ENCODE peak calls at places on chromosomes 7 and 10, in four cellular contexts. I, T, P and L are unnamed samples.

GRCh38 chr10:28774051-28774995 is 97.0 kb downstream of the BAMBI start:
- DNase-seq in P (peak; percentile 74), I (no peak), T (no peak), L (no peak)

GRCh38 chr7:44273681-44274622 is 51.4 kb downstream of the CAMK2B start:
- DNase-seq in P (no peak), I (no peak), T (no peak), L (no peak)

GRCh38 chr7:50068026-50068425 is 25.0 kb downstream of the ZPBP start:
- DNase-seq in P (peak; percentile 12), I (no peak), T (peak; percentile 13), L (no peak)

GRCh38 chr7:77657427-77658331 is 38.6 kb upstream of the RSBN1L start:
- DNase-seq in I (no peak), P (peak; percentile 53), T (peak; percentile 32), L (peak; percentile 43)

GRCh38 chr10:21509391-21510217 is 15.9 kb downstream of the SKIDA1 start:
- DNase-seq in I (no peak), P (no peak), T (no peak), L (no peak)

GRCh38 chr10:117170244-117170643 is 27.0 kb upstream of the KCNK18 start:
- DNase-seq in T (no peak), I (no peak), P (no peak), L (no peak)

GRCh38 chr7:16753102-16753931 is at the start of gene TSPAN13:
- DNase-seq in T (peak; percentile 86), I (peak; percentile 87), P (peak; percentile 81), L (peak; percentile 93)

GRCh38 chr7:3082386-3082785 is 38.7 kb upstream of the CARD11 start:
- DNase-seq in I (no peak), P (no peak), T (no peak), L (no peak)

GRCh38 chr7:26083113-26083512 is 68.9 kb upstream of the NFE2L3 start:
- DNase-seq in I (no peak), P (no peak), T (no peak), L (no peak)
- TF ChIP-seq RNF2 in I (no peak), P (no peak), T (no peak), L (no peak)

DNA sequence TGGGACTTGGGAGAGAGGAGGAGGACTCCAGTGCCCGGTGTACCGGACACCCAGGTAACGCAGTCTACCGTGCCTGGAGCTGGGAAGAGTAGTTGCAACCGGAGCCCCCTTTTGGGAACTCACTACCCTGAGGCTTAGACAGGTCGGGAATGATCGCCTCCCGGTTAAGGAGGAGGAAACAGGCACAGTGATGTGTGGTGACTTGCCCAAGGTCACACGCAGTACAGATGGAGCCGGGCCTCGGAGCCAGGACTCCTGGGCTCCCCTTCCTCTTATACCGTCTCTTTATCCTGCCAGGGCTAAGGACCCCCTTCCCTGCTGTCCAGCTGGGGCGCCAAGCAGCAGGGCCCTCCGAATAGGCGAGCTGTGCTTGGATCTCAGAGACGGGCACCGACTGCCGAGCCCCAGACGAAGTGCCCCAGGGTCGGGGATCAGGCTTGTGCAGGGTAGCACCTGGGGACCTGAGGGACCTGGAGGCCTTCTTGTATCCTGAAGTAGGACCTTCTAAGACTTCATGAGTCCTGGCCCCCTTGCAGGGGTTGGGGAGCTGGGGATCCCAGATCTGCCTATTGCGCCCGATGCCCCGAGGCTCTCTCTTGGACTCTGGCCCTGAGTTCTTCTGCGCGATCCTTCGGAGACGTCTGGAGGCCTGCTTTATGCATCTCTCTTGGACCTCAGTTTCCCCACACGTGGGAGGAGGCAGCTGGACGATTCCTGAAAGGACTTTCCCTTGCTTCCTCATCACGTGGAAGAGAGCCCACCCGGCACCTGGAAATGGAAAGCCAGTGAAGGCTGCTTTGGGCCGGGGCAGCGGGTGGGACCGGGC is 767 bp upstream of the CYP26A1 start:
- DNase-seq in T (no peak), I (no peak), P (no peak), L (no peak)
- TF ChIP-seq RNF2 in T (no peak), I (no peak), P (no peak), L (no peak)

GRCh38 chr10:94199565-94199964 is 163.2 kb downstream of the NOC3L start:
- DNase-seq in T (no peak), I (no peak), P (no peak), L (no peak)
- TF ChIP-seq RNF2 in T (no peak), I (no peak), P (no peak), L (no peak)

GRCh38 chr7:122942765-122943164 is 52.7 kb downstream of the TAS2R16 start:
- DNase-seq in T (no peak), P (peak; percentile 16), I (no peak), L (no peak)

GRCh38 chr7:122942059-122942458 is 53.4 kb downstream of the TAS2R16 start:
- DNase-seq in T (no peak), P (no peak), I (no peak), L (no peak)

GRCh38 chr7:122949186-122949585 is 46.3 kb downstream of the TAS2R16 start:
- DNase-seq in T (no peak), I (no peak), P (no peak), L (no peak)

DNA sequence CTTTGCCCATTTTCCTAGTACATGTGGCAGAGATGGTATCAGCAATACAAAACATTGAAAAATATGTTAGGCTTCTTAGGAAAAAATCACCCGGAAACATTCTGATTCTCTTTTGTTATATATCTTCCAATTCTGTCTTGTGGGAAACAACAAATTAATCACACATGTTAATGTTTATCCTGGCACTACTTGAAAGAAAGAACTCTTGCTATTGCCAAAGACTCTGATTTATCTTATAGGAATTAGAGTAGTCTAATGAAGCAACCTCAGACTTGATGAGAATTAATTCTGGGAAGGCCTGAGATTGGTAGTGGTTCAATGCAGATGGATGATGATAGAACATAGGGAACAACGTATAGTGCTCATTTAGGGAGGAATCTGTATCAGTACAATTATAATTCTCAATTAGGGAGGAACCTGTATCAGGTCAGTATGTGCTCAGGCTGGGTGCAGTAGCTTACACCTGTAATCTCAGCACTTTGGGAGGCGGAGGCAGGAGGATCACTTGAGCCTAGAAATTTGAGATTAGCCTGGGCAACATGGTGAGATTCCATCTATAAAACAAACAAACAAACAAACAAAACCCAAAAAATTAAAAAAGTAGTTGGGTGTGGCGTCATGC is 50.7 kb downstream of the TAS2R16 start:
- DNase-seq in T (no peak), P (no peak), I (no peak), L (no peak)
- TF ChIP-seq RNF2 in T (no peak), P (no peak), I (no peak), L (no peak)

GRCh38 chr10:48464871-48465736 is 139.8 kb downstream of the ARHGAP22 start:
- DNase-seq in T (no peak), I (no peak), P (no peak), L (no peak)
- TF ChIP-seq RNF2 in T (no peak), I (no peak), P (no peak), L (no peak)

GRCh38 chr7:43138710-43139601 is 26.5 kb downstream of the HECW1 start:
- DNase-seq in P (no peak), T (no peak), I (no peak), L (no peak)
- TF ChIP-seq RNF2 in P (no peak), T (no peak), I (no peak), L (no peak)

GRCh38 chr10:4561301-4561700 is 264.7 kb upstream of the AKR1E2 start:
- DNase-seq in T (no peak), P (no peak), I (no peak), L (no peak)

GRCh38 chr10:4555920-4556319 is 270.1 kb upstream of the AKR1E2 start:
- DNase-seq in I (no peak), P (no peak), T (no peak), L (no peak)

DNA sequence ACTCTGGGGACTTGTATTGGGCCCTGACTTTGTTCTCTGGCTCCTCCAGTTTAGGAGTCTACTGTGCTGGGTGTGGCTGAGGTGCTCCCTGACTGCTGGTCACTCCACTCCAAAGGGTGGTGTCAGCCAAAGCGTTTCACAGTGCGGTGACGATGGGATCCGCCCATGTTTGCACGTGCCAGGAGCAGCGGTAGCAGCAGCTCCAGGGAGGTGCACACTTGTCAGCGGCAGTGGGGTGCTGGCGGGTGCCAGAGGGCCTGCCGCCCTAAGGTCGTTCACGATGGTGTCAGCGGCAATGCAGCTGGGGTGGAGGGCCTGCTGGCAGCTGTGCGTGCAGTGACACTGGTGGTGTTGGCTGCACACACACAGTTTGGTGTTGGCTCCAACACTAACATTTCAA is 268.5 kb upstream of the AKR1E2 start:
- DNase-seq in T (no peak), P (no peak), I (no peak), L (no peak)
- TF ChIP-seq RNF2 in T (no peak), P (no peak), I (no peak), L (no peak)

GRCh38 chr10:71213127-71213616 is 802 bp downstream of the UNC5B start:
- DNase-seq in I (no peak), T (no peak), P (no peak), L (no peak)

GRCh38 chr10:71214641-71215160 is 2.3 kb downstream of the UNC5B start:
- DNase-seq in I (no peak), P (no peak), T (no peak), L (no peak)

GRCh38 chr10:71211759-71212248 is 566 bp upstream of the UNC5B start:
- DNase-seq in T (no peak), P (peak; percentile 35), I (no peak), L (no peak)

GRCh38 chr10:71212249-71213126 is at the start of gene UNC5B:
- DNase-seq in I (peak; percentile 50), T (peak; percentile 37), P (peak; percentile 54), L (peak; percentile 94)

DNA sequence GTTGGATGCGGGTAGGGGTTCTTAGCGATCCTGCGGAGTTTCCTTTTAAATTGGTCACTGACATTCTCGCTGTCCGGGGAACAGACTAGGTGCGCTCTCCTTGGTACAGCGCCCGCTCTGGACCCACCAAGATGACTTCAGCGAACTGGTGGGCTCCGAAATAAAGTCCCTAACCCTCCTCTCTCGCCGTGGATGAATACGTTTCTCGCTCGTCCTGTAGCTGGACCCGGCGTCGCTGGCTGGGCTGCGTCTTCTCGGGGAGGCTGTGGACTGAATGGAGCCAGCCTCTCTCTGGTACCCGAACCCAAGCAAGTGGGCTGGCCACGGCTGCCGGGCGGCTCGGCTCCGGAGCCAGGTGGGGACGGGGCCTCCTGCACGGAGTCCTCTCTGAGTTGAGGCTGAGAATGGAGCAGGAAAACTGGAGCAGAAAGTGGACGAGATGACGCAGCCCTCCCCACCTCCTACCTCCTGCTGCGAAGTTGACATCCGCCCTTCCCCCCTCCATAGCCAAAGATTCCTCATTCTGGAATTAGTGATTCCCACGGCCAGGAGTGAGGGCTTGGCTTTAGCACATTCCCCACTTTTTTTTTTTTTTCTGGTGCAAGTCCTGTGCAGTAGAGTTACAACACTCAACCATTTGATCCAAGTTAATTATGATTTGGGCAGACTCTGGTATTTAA is 1.5 kb downstream of the UNC5B start:
- DNase-seq in I (no peak), T (peak; percentile 33), P (no peak), L (no peak)
- TF ChIP-seq RNF2 in I (no peak), T (no peak), P (no peak), L (no peak)

GRCh38 chr7:151272410-151272809 is 23.9 kb upstream of the SMARCD3 start:
- DNase-seq in T (no peak), P (no peak), I (no peak), L (no peak)
- TF ChIP-seq RNF2 in T (no peak), P (no peak), I (no peak), L (no peak)